ENCODE peak calls at places on chromosomes 11 and 22, in eight cellular contexts. W, H, I, N, Q, R, L and A are unnamed samples.

GRCh38 chr22:32623943-32624342 is 149.3 kb downstream of the FBXO7 start:
- DNase-seq in Q (peak; percentile 62), W (no peak), R (no peak), L (peak; percentile 98), I (no peak), H (no peak), N (no peak), A (peak; percentile 89)

GRCh38 chr22:37560682-37561208 is 465 bp downstream of the CDC42EP1 start:
- DNase-seq in L (peak; percentile 53), I (no peak), R (no peak), N (no peak), Q (no peak), H (peak; percentile 27), W (peak; percentile 75), A (peak; percentile 67)

GRCh38 chr11:105789579-105789978 is 179.7 kb downstream of the GRIA4 start:
- DNase-seq in W (no peak), Q (no peak), N (no peak), L (no peak), I (no peak), H (no peak), R (no peak), A (no peak)

GRCh38 chr11:88683024-88683423 is 345.5 kb upstream of the CTSC start:
- DNase-seq in W (peak; percentile 60), H (no peak), L (no peak), Q (no peak), N (peak; percentile 4), R (no peak), I (no peak), A (no peak)

GRCh38 chr11:69970785-69971535 is 107.2 kb upstream of the ANO1 start:
- DNase-seq in N (no peak), R (no peak), L (no peak), Q (no peak), W (no peak), H (no peak), I (no peak), A (no peak)

GRCh38 chr22:31637375-31637937 is 24.6 kb downstream of the PISD start:
- DNase-seq in H (no peak), L (no peak), Q (no peak), W (peak; percentile 59), N (no peak), I (no peak), R (no peak), A (no peak)

GRCh38 chr22:40525250-40525884 is 111.2 kb downstream of the MRTFA start:
- DNase-seq in Q (peak; percentile 60), L (peak; percentile 46), N (no peak), H (peak; percentile 48), W (peak; percentile 77), R (no peak), I (peak; percentile 20), A (peak; percentile 63)

GRCh38 chr11:45846174-45846675 is 1.1 kb upstream of the CRY2 start:
- DNase-seq in I (no peak), N (no peak), Q (no peak), L (no peak), R (no peak), H (no peak), W (no peak), A (no peak)

GRCh38 chr11:81373986-81374385 is 1359.7 kb downstream of the FAM181B start:
- DNase-seq in R (no peak), Q (no peak), W (no peak), H (no peak), I (no peak), L (no peak), N (no peak), A (no peak)

GRCh38 chr11:3616721-3617460 is 24.9 kb downstream of the ART5 start:
- DNase-seq in R (no peak), I (no peak), L (peak; percentile 11), H (no peak), W (peak; percentile 47), Q (no peak), N (no peak), A (no peak)

GRCh38 chr11:43517518-43517917 is 158.8 kb downstream of the TTC17 start:
- DNase-seq in L (peak; percentile 26), W (no peak), H (no peak), Q (no peak), R (no peak), N (no peak), I (peak; percentile 14), A (peak; percentile 58)

GRCh38 chr11:95877288-95877687 is 46.6 kb downstream of the MTMR2 start:
- DNase-seq in W (no peak), I (peak; percentile 96), R (no peak), H (peak; percentile 63), L (peak; percentile 100), N (no peak), Q (no peak), A (peak; percentile 96)

GRCh38 chr22:20228939-20229272 is 39.2 kb downstream of the RTN4R start:
- DNase-seq in L (no peak), R (no peak), H (no peak), Q (no peak), N (no peak), W (no peak), I (no peak), A (no peak)

GRCh38 chr11:105144887-105145286 is 5.3 kb upstream of the CARD18 start:
- DNase-seq in N (no peak), R (peak; percentile 13), I (peak; percentile 37), W (no peak), H (peak; percentile 91), L (peak; percentile 89), Q (no peak), A (peak; percentile 80)

GRCh38 chr22:27825174-27825573 is 23.6 kb upstream of the MN1 start:
- DNase-seq in Q (no peak), W (peak; percentile 75), I (no peak), N (no peak), R (no peak), L (no peak), H (no peak), A (no peak)

GRCh38 chr11:19632435-19632834 is 80.2 kb upstream of the NAV2 start:
- DNase-seq in R (no peak), W (no peak), H (peak; percentile 36), I (peak; percentile 85), Q (no peak), N (no peak), L (peak; percentile 64), A (peak; percentile 50)

GRCh38 chr11:86914836-86915519 is 40.2 kb downstream of the FZD4 start:
- DNase-seq in N (no peak), W (no peak), R (no peak), Q (no peak), L (no peak), H (no peak), I (no peak), A (no peak)

GRCh38 chr11:130426223-130427048 is 2.0 kb downstream of the ADAMTS8 start:
- DNase-seq in N (no peak), I (no peak), W (no peak), Q (no peak), R (no peak), H (no peak), L (no peak), A (no peak)
- H3K4me3 ChIP-seq in N (no peak overlapping the region), I (no peak overlapping the region), W (no peak overlapping the region), Q (peak overlapping the region; percentile 33), R (no peak overlapping the region), H (no peak overlapping the region), L (peak overlapping the region; percentile 47), A (no peak overlapping the region)

GRCh38 chr22:41700105-41700358 is 729 bp downstream of the MEI1 start:
- DNase-seq in H (no peak), L (no peak), R (no peak), I (no peak), W (no peak), Q (no peak), N (no peak), A (no peak)

GRCh38 chr22:41695211-41695610 is 4.1 kb upstream of the MEI1 start:
- DNase-seq in N (no peak), R (no peak), H (no peak), Q (no peak), W (no peak), I (no peak), L (no peak), A (peak; percentile 29)

GRCh38 chr22:41696714-41697113 is 2.6 kb upstream of the MEI1 start:
- DNase-seq in L (no peak), N (no peak), H (no peak), Q (no peak), I (no peak), W (no peak), R (no peak), A (no peak)

GRCh38 chr22:41699264-41700104 is at the start of gene MEI1:
- DNase-seq in N (no peak), H (no peak), I (peak; percentile 28), R (no peak), W (peak; percentile 86), L (peak; percentile 56), Q (peak; percentile 87), A (peak; percentile 70)

GRCh38 chr22:41697126-41697775 is 2.1 kb upstream of the MEI1 start:
- DNase-seq in I (peak; percentile 64), R (peak; percentile 68), Q (peak; percentile 97), W (peak; percentile 99), H (peak; percentile 83), L (peak; percentile 80), N (peak; percentile 97), A (peak; percentile 87)
- H3K9ac ChIP-seq in I (no peak overlapping the region), R (peak overlapping the region; percentile 22), Q (no peak overlapping the region), W (no peak overlapping the region), H (no peak overlapping the region), L (peak overlapping the region; percentile 32), N (no peak overlapping the region), A (peak overlapping the region; percentile 8)

DNA sequence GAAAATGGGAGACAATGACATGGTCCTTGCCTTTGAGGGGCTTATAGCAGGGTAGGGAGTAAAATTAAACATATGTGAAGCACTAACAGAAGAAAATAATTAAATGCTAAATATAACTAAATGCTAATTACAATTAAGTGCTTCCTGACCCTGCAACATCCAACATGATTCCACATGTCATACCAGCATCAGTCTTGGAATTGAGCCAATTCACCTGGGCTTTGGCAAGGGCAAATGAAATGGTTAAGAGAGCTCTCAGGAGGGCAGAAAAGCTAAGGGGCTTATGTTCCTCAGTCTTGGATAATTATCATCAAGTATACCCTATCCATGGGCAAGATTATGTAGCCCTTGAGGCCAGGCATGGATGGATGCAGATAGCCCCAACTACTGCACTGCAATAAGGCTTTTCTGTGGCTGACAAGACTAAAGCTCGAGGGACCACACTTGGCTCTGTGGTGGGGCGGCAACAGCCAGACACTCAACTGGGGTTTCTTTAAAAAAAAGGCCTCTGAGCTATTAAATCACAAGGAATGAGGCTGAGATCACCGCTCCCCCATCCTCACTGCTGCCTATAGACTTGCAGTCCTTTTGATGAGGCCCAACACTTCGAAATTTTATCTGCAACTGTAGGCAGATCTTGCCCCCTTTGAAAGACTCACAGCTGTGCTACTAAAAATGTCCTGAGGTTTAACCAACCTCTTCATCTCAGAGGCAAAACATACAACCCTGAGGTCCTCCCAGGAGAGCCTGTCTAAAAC is 39.0 kb downstream of the IL18BP start:
- DNase-seq in W (no peak), R (no peak), Q (no peak), L (no peak), N (no peak), H (no peak), I (peak; percentile 26), A (peak; percentile 56)
- H3K4me3 ChIP-seq in W (no peak overlapping the region), R (no peak overlapping the region), Q (peak overlapping the region; percentile 6), L (no peak overlapping the region), N (no peak overlapping the region), H (no peak overlapping the region), I (peak overlapping the region; percentile 6), A (peak overlapping the region; percentile 95)

DNA sequence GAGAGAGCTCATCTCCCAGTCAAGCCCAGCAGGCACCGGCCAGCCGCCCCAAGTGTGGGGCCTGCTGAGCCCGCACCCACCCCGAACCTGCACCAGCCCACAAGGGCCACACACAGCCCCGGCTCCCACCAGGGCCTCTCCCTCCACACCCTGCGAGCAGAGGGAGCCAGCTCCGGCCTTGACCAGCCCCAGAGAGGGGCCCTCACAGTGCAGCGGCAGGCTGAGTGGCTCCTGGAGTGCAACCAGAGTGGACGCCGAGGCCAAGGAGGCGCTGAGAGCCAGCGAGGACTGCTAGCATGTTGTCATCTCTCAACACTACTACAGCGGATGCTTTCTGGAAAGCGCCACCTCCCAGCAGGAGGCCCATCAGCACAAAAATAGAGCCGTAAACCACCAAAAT is 10.9 kb downstream of the DEFB108B start:
- DNase-seq in I (no peak), Q (no peak), N (no peak), R (no peak), H (no peak), L (no peak), W (peak; percentile 82), A (no peak)
- H3K9ac ChIP-seq in I (no peak overlapping the region), Q (no peak overlapping the region), N (no peak overlapping the region), R (no peak overlapping the region), H (no peak overlapping the region), L (no peak overlapping the region), W (no peak overlapping the region), A (no peak overlapping the region)